ENCODE peak calls at places on chromosomes 16 and 17, in four cellular contexts. F, A, V and N are unnamed samples.

GRCh38 chr17:58527949-58528348 is 13.5 kb upstream of the MTMR4 start:
- DNase-seq in A (no peak), V (no peak), F (no peak), N (no peak)

GRCh38 chr17:7862692-7863437 is 5.1 kb downstream of the CYB5D1 start:
- DNase-seq in A (peak; percentile 69), F (peak; percentile 49), V (peak; percentile 71), N (peak; percentile 75)

GRCh38 chr17:74514632-74515035 is 16.6 kb downstream of the CD300LB start:
- DNase-seq in F (no peak), A (no peak), V (no peak), N (no peak)

GRCh38 chr17:1168537-1169234 is 11.1 kb downstream of the ABR start:
- DNase-seq in F (no peak), A (no peak), V (no peak), N (no peak)

GRCh38 chr17:40541873-40542561 is 23.3 kb downstream of the CCR7 start:
- DNase-seq in V (no peak), F (no peak), A (no peak), N (no peak)

GRCh38 chr17:2050871-2051387 is 4.0 kb upstream of the HIC1 start:
- DNase-seq in F (no peak), V (peak; percentile 51), A (no peak), N (peak; percentile 72)

GRCh38 chr17:76820523-76820922 is 47.7 kb upstream of the MGAT5B start:
- DNase-seq in A (no peak), F (no peak), V (no peak), N (no peak)

GRCh38 chr16:17801024-17801423 is 330.3 kb upstream of the XYLT1 start:
- DNase-seq in A (no peak), V (no peak), F (no peak), N (no peak)

GRCh38 chr17:70157151-70157550 is 12.2 kb upstream of the KCNJ2 start:
- DNase-seq in V (no peak), F (no peak), A (no peak), N (no peak)

GRCh38 chr17:42179911-42180410 is 981 bp downstream of the KCNH4 start:
- DNase-seq in A (peak; percentile 60), V (no peak), F (no peak), N (peak; percentile 80)

GRCh38 chr17:65918921-65919546 is 272.9 kb downstream of the CEP112 start:
- DNase-seq in V (no peak), F (no peak), A (no peak), N (peak; percentile 13)

GRCh38 chr17:3794890-3795757 is 5.9 kb downstream of the ITGAE start:
- DNase-seq in A (no peak), V (no peak), F (peak; percentile 77), N (peak; percentile 52)

GRCh38 chr17:76419576-76420245 is 33.2 kb downstream of the UBE2O start:
- DNase-seq in V (no peak), F (no peak), A (no peak), N (no peak)

GRCh38 chr17:16511515-16511914 is 19.5 kb upstream of the LRRC75A start:
- DNase-seq in V (no peak), F (no peak), A (no peak), N (no peak)
- H3K27ac ChIP-seq in V (no peak overlapping the region), F (no peak overlapping the region), A (no peak overlapping the region), N (no peak overlapping the region)

DNA sequence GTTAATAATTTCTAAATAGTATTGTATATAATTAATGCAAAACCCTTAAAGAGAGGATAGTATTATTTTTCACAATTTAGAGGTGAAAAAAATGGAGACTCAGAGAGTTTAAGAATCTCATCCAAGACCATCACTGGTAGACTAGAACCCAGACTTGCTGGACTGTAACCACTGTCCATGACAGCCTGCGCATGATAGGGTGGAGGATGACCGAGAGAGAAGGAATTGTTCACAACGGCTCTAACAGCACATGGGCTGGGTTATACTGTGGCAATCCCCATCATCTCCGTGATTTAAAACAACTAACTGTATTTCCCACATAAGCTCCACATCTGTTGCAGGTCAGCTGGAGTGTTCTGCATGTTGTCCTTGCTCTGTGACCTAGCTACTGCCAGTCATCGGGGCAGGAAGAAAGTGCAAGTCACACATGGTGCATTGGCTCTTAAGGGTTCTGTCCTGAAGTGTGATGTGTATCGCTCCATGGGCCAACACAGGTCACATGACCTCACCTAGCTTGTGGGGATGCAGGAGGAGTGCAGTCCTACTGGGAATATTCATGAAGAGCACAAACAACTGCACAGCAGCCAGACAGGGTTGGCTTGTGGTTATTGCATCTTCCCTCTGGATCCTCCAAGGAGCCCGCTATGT is 131.2 kb upstream of the MPHOSPH6 start:
- DNase-seq in V (no peak), F (no peak), A (no peak), N (no peak)
- H3K27me3 ChIP-seq in V (no peaks in the 10 kb centered on the region), F (no peaks in the 10 kb centered on the region), A (no peaks in the 10 kb centered on the region), N (no peaks in the 10 kb centered on the region)

GRCh38 chr17:82411396-82412053 is 6.6 kb upstream of the HEXD start:
- DNase-seq in F (no peak), A (no peak), V (no peak), N (no peak)
- H3K27ac ChIP-seq in F (no peak overlapping the region), A (no peak overlapping the region), V (no peak overlapping the region), N (no peak overlapping the region)

GRCh38 chr17:45894022-45894784 is at the start of gene MAPT:
- DNase-seq in A (peak; percentile 85), F (peak; percentile 81), V (peak; percentile 82), N (peak; percentile 96)

GRCh38 chr17:45900136-45900535 is 5.8 kb downstream of the MAPT start:
- DNase-seq in F (no peak), A (no peak), V (no peak), N (no peak)

GRCh38 chr17:45895304-45895968 is 1.1 kb downstream of the MAPT start:
- DNase-seq in A (no peak), V (no peak), F (peak; percentile 7), N (peak; percentile 28)

GRCh38 chr17:45895969-45896793 is 1.8 kb downstream of the MAPT start:
- DNase-seq in A (no peak), V (no peak), F (no peak), N (no peak)

DNA sequence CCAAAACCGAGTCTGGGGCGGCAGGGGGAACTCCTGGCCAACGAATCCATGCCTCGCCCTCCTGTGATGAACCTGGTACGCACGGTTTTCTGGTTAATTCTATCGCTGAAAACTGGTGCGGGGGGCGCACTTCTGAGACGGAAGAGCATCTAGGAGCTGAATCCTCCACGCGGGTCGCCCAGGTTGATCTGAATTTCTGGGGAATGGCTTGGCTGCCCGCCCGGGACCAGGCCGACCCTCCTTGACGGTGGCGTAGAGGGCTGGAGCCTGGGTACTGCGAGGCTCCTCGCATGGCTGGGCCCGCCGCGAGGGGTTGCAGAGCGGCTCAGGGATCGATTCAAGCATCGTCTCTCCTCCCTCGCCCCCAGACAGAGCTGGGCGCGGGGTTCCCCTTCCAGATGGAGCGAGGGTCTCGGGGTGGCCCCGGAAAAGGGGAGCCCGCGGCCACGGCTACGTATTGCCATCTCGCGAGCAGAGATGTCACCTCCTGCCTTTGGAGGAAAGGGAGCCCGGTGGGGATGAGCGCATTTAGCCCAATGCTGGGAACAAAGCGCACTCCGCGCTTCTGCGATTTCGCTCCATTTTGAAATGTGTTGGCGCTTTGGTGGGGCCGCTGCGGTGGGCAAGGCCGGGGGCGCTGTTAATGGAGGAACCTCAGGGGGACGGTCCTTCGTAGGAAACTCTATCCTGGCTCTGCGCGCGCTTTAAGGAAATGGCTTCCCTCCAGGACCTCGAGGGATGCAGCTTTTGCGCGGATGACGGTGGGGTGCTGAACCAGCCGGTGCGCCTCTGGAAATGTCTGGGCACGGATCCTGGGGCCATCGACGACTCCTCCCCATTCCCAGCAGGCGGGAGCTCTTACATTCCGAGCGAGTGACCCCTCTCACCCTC is 2.7 kb downstream of the MAPT start:
- DNase-seq in F (no peak), V (no peak), A (no peak), N (no peak)
- H3K27me3 ChIP-seq in F (peaks cover 39% of the 10 kb centered on the region), V (peaks cover 15% of the 10 kb centered on the region), A (peaks cover 27% of the 10 kb centered on the region), N (peaks cover 67% of the 10 kb centered on the region)

DNA sequence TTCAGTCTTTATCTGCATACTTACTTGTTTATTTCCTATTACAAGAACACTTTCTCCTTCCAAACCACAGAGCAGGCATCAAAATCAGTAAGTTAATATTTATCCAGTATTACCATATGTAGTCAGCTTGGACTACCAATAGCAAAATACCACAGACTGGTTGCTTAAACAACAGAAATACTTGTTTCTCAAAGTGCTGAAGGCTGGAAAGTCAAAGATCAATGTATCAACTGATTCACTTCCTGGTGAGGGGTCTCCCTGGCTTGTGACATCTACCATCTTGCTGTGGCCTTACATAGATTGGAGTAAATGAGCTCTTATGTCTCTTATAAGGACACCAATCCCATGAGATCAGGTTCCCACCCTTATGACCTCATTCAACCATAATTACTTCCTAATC is 2.6 kb downstream of the STXBP4 start:
- DNase-seq in A (no peak), V (no peak), F (no peak), N (no peak)
- H3K27ac ChIP-seq in A (no peak overlapping the region), V (no peak overlapping the region), F (no peak overlapping the region), N (no peak overlapping the region)

GRCh38 chr16:55713103-55713502 is 57.3 kb downstream of the SLC6A2 start:
- DNase-seq in V (no peak), F (no peak), A (no peak), N (no peak)
- H3K27me3 ChIP-seq in V (no peaks in the 10 kb centered on the region), F (no peaks in the 10 kb centered on the region), A (no peaks in the 10 kb centered on the region), N (peaks cover 8% of the 10 kb centered on the region)

DNA sequence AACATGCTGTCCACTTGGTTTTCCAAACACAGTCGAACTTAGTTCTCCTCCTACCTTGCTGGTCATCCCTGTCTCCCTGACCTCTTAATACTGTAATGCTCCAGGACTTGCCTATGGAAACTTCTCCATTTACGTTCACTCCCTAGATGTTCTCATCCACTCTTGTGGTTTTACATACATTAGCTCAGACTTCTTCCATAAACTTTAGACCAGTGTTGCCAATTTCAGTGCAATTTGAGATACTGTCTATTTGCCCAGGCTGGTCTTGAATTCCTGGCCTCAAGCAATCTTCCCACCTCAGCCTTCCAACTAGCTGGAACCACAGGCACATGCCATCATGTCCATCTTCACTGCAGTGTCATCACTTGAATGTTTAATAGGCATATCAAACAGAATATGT is 1.5 kb downstream of the MATCAP1 start:
- DNase-seq in A (no peak), F (no peak), V (no peak), N (no peak)
- H3K27ac ChIP-seq in A (no peak overlapping the region), F (no peak overlapping the region), V (peak overlapping the region; percentile 63), N (no peak overlapping the region)

GRCh38 chr17:48596735-48597491 is 3.3 kb upstream of the HOXB5 start:
- DNase-seq in V (no peak), A (no peak), F (no peak), N (no peak)
- H3K27me3 ChIP-seq in V (peaks cover 9% of the 10 kb centered on the region), A (no peaks in the 10 kb centered on the region), F (peaks cover 77% of the 10 kb centered on the region), N (peaks cover 96% of the 10 kb centered on the region)